ENCODE peak calls at places on chromosome 18, in seven cellular contexts. D, E, G, H, S, P and Z are unnamed samples.
A peak's percentile ranks its signal among the peaks of the same experiment; 100 is the strongest.

GRCh38 chr18:27656905-27657304 is 471.8 kb upstream of the CHST9 start:
- DNase-seq in D (no peak), E (no peak), G (no peak), H (no peak), S (no peak), P (no peak), Z (no peak)

GRCh38 chr18:39571511-39571910 is 2005.9 kb upstream of the CELF4 start:
- DNase-seq in D (no peak), E (no peak), G (peak; percentile 19), H (no peak), S (peak; percentile 10), P (no peak), Z (no peak)

GRCh38 chr18:73168171-73168570 is 300.4 kb upstream of the NETO1 start:
- DNase-seq in D (no peak), E (no peak), G (no peak), H (no peak), S (no peak), P (no peak), Z (no peak)

GRCh38 chr18:57970356-57971095 is 73.5 kb upstream of the NEDD4L start:
- DNase-seq in D (no peak), E (no peak), G (no peak), H (no peak), S (peak; percentile 17), P (no peak), Z (no peak)

GRCh38 chr18:39796413-39796812 is 2158.6 kb upstream of the PIK3C3 start:
- DNase-seq in D (no peak), E (no peak), G (no peak), H (no peak), S (no peak), P (no peak), Z (no peak)

GRCh38 chr18:8685141-8685913 is 20.0 kb upstream of the MTCL1 start:
- DNase-seq in D (peak; percentile 84), E (no peak), G (peak; percentile 85), H (no peak), S (no peak), P (no peak), Z (peak; percentile 94)

GRCh38 chr18:5515007-5515744 is 28.6 kb downstream of the EPB41L3 start:
- DNase-seq in D (no peak), E (no peak), G (no peak), H (no peak), S (no peak), P (no peak), Z (peak; percentile 94)

GRCh38 chr18:70276416-70277145 is 12.3 kb upstream of the SOCS6 start:
- DNase-seq in D (no peak), E (no peak), G (no peak), H (no peak), S (no peak), P (no peak), Z (no peak)

GRCh38 chr18:43559507-43559906 is 282.2 kb upstream of the SYT4 start:
- DNase-seq in D (no peak), E (no peak), G (no peak), H (no peak), S (peak; percentile 6), P (no peak), Z (no peak)

GRCh38 chr18:60984496-60984895 is 348.7 kb upstream of the CDH20 start:
- DNase-seq in D (no peak), E (no peak), G (peak; percentile 21), H (no peak), S (no peak), P (no peak), Z (no peak)